ENCODE peak calls at places on chromosomes 1 and 21, in six cellular contexts. One of them, this sample, is unnamed.

GRCh38 chr21:46448108-46448507 is 10.6 kb upstream of the DIP2A start:
- DNase-seq in MM.1S: no peak
- DNase-seq in A549: no peak
- DNase-seq in uterus: no peak
- DNase-seq in tibial nerve: no peak
- DNase-seq in IMR-90: no peak
- DNase-seq in this sample: no peak

GRCh38 chr1:182397653-182398388 is 2.6 kb downstream of the TEDDM1 start:
- DNase-seq in MM.1S: no peak
- DNase-seq in A549: no peak
- DNase-seq in IMR-90: peak; percentile 33
- DNase-seq in tibial nerve: no peak
- DNase-seq in uterus: no peak
- DNase-seq in this sample: peak; percentile 47

GRCh38 chr1:202571719-202572339 is 138.4 kb downstream of the SYT2 start:
- DNase-seq in uterus: no peak
- DNase-seq in A549: peak; percentile 42
- DNase-seq in IMR-90: peak; percentile 59
- DNase-seq in tibial nerve: no peak
- DNase-seq in MM.1S: peak; percentile 70
- DNase-seq in this sample: no peak

GRCh38 chr1:82836246-82836645 is 1035.5 kb downstream of the ADGRL2 start:
- DNase-seq in uterus: no peak
- DNase-seq in IMR-90: no peak
- DNase-seq in A549: no peak
- DNase-seq in tibial nerve: no peak
- DNase-seq in MM.1S: no peak
- DNase-seq in this sample: no peak

GRCh38 chr21:24160528-24160927 is 1446.8 kb downstream of the MRPL39 start:
- DNase-seq in IMR-90: no peak
- DNase-seq in MM.1S: no peak
- DNase-seq in tibial nerve: no peak
- DNase-seq in uterus: no peak
- DNase-seq in A549: no peak
- DNase-seq in this sample: no peak

GRCh38 chr1:93222987-93223675 is 42.6 kb downstream of the CCDC18 start:
- DNase-seq in uterus: no peak
- DNase-seq in A549: no peak
- DNase-seq in IMR-90: no peak
- DNase-seq in tibial nerve: no peak
- DNase-seq in MM.1S: no peak
- DNase-seq in this sample: no peak

GRCh38 chr1:203177471-203178039 is 1.9 kb upstream of the MYBPH start:
- DNase-seq in uterus: no peak
- DNase-seq in tibial nerve: no peak
- DNase-seq in IMR-90: peak; percentile 44
- DNase-seq in A549: peak; percentile 29
- DNase-seq in MM.1S: no peak
- DNase-seq in this sample: no peak

GRCh38 chr1:64077281-64077940 is 126.0 kb upstream of the UBE2U start:
- DNase-seq in A549: no peak
- DNase-seq in IMR-90: no peak
- DNase-seq in MM.1S: no peak
- DNase-seq in tibial nerve: no peak
- DNase-seq in uterus: no peak
- DNase-seq in this sample: no peak

GRCh38 chr1:223135176-223135575 is 7.9 kb downstream of the TLR5 start:
- DNase-seq in uterus: peak; percentile 53
- DNase-seq in MM.1S: no peak
- DNase-seq in tibial nerve: no peak
- DNase-seq in A549: no peak
- DNase-seq in IMR-90: peak; percentile 69
- DNase-seq in this sample: peak; percentile 35

GRCh38 chr1:203665986-203666385 is 39.4 kb downstream of the ATP2B4 start:
- DNase-seq in A549: no peak
- DNase-seq in tibial nerve: no peak
- DNase-seq in uterus: no peak
- DNase-seq in MM.1S: no peak
- DNase-seq in IMR-90: peak; percentile 46
- DNase-seq in this sample: no peak

GRCh38 chr1:8427986-8428385 is 110.1 kb downstream of the SLC45A1 start:
- DNase-seq in uterus: no peak
- DNase-seq in tibial nerve: no peak
- DNase-seq in IMR-90: no peak
- DNase-seq in MM.1S: no peak
- DNase-seq in A549: no peak
- DNase-seq in this sample: no peak

GRCh38 chr1:201304126-201304525 is 20.8 kb downstream of the PKP1 start:
- DNase-seq in MM.1S: no peak
- DNase-seq in uterus: no peak
- DNase-seq in tibial nerve: no peak
- DNase-seq in IMR-90: no peak
- DNase-seq in A549: no peak
- DNase-seq in this sample: no peak
- H3K27ac ChIP-seq in MM.1S: no peak overlapping the region
- H3K27ac ChIP-seq in uterus: no peak overlapping the region
- H3K27ac ChIP-seq in tibial nerve: no peak overlapping the region
- H3K27ac ChIP-seq in IMR-90: no peak overlapping the region
- H3K27ac ChIP-seq in A549: no peak overlapping the region
- H3K27ac ChIP-seq in this sample: no peak overlapping the region

DNA sequence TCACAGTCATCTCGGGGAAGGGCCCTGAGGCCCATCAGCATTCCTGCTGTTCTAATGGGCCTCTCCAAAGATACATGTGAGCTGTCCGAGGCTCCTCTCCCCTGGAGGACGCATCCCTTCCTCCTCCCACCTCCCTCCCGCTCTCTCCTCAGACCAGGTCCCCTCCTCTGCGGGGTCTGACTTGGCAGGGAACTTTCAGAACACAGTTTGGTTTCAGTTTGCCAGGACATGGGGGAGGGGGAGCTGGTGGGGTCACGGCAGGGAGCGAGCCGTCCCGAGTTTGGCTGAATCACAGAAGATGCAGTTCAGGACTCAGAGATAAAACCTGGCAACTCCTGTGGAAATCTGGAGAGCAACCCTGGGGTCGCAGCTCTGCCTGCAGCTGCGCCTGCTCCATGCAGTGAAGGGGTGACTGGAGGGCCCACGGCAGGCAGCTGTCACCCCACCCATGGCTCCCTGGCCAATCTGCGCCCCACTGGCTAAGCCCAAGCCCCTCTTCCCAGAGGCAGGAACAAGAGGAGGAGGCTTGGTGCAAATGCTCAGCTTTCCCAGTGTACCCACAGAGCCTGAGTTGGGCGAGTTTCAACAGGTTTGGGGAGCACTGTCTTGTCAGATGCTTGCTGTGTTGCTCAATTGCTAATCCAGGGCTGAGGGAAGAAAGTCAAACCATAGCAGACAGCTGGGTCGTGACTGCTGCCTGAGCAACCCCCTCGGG is 5.7 kb downstream of the WNT4 start:
- DNase-seq in IMR-90: peak; percentile 16
- DNase-seq in A549: no peak
- DNase-seq in tibial nerve: no peak
- DNase-seq in MM.1S: no peak
- DNase-seq in uterus: peak; percentile 89
- DNase-seq in this sample: no peak
- H3K4me3 ChIP-seq in IMR-90: no peak overlapping the region
- H3K4me3 ChIP-seq in A549: no peak overlapping the region
- H3K4me3 ChIP-seq in tibial nerve: no peak overlapping the region
- H3K4me3 ChIP-seq in MM.1S: no peak overlapping the region
- H3K4me3 ChIP-seq in uterus: no peak overlapping the region
- H3K4me3 ChIP-seq in this sample: no peak overlapping the region

GRCh38 chr1:232531291-232531690 is 98.6 kb downstream of the SIPA1L2 start:
- DNase-seq in IMR-90: no peak
- DNase-seq in tibial nerve: no peak
- DNase-seq in MM.1S: no peak
- DNase-seq in A549: no peak
- DNase-seq in uterus: no peak
- DNase-seq in this sample: no peak

GRCh38 chr1:232533328-232533727 is 96.6 kb downstream of the SIPA1L2 start:
- DNase-seq in A549: no peak
- DNase-seq in tibial nerve: no peak
- DNase-seq in uterus: no peak
- DNase-seq in MM.1S: peak; percentile 93
- DNase-seq in IMR-90: no peak
- DNase-seq in this sample: no peak

GRCh38 chr1:232532901-232533300 is 97.0 kb downstream of the SIPA1L2 start:
- DNase-seq in uterus: no peak
- DNase-seq in MM.1S: no peak
- DNase-seq in tibial nerve: no peak
- DNase-seq in A549: no peak
- DNase-seq in IMR-90: no peak
- DNase-seq in this sample: no peak

GRCh38 chr1:232528472-232529089 is 101.4 kb downstream of the SIPA1L2 start:
- DNase-seq in uterus: no peak
- DNase-seq in IMR-90: no peak
- DNase-seq in tibial nerve: no peak
- DNase-seq in MM.1S: no peak
- DNase-seq in A549: no peak
- DNase-seq in this sample: no peak

GRCh38 chr1:232529747-232530146 is 100.2 kb downstream of the SIPA1L2 start:
- DNase-seq in MM.1S: no peak
- DNase-seq in IMR-90: peak; percentile 43
- DNase-seq in tibial nerve: no peak
- DNase-seq in uterus: no peak
- DNase-seq in A549: no peak
- DNase-seq in this sample: no peak
- TF ChIP-seq CTCF in MM.1S: no peak
- TF ChIP-seq CTCF in IMR-90: no peak
- TF ChIP-seq CTCF in tibial nerve: no peak
- TF ChIP-seq CTCF in uterus: no peak
- TF ChIP-seq CTCF in A549: no peak
- TF ChIP-seq CTCF in this sample: no peak

GRCh38 chr1:59014827-59015226 is 231.0 kb upstream of the JUN start:
- DNase-seq in A549: no peak
- DNase-seq in uterus: no peak
- DNase-seq in tibial nerve: no peak
- DNase-seq in IMR-90: no peak
- DNase-seq in MM.1S: no peak
- DNase-seq in this sample: no peak

GRCh38 chr1:59018446-59018845 is 234.6 kb upstream of the JUN start:
- DNase-seq in tibial nerve: no peak
- DNase-seq in A549: no peak
- DNase-seq in uterus: no peak
- DNase-seq in MM.1S: no peak
- DNase-seq in IMR-90: no peak
- DNase-seq in this sample: no peak

GRCh38 chr1:59017501-59018231 is 233.8 kb upstream of the JUN start:
- DNase-seq in MM.1S: no peak
- DNase-seq in tibial nerve: no peak
- DNase-seq in uterus: no peak
- DNase-seq in A549: no peak
- DNase-seq in IMR-90: peak; percentile 36
- DNase-seq in this sample: no peak

GRCh38 chr1:59015708-59016107 is 231.9 kb upstream of the JUN start:
- DNase-seq in uterus: peak; percentile 52
- DNase-seq in MM.1S: no peak
- DNase-seq in A549: peak; percentile 18
- DNase-seq in tibial nerve: no peak
- DNase-seq in IMR-90: peak; percentile 88
- DNase-seq in this sample: no peak

DNA sequence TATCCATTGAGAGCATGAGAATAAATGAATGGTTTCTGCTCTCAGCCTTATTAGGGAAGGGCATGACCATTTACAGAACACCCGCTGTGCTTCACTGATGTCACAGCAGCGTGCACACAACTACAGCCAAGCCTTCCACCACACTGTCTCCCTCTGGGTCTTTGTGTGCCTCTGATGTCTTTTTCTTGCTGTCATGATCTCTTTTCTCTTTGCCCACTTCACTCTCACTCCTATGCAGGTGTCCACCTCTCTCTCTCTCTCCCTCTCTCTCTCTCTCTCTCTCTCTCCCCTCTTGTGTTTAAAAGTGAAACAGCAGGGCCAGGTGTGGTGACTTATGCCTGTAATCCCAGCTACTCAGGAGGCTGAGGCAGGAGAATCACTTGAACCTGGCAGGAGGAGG is 232.5 kb upstream of the JUN start:
- DNase-seq in MM.1S: peak; percentile 78
- DNase-seq in uterus: no peak
- DNase-seq in A549: no peak
- DNase-seq in tibial nerve: no peak
- DNase-seq in IMR-90: no peak
- DNase-seq in this sample: no peak
- H3K27ac ChIP-seq in MM.1S: no peak overlapping the region
- H3K27ac ChIP-seq in uterus: peak overlapping the region; percentile 87
- H3K27ac ChIP-seq in A549: peak overlapping the region; percentile 62
- H3K27ac ChIP-seq in tibial nerve: no peak overlapping the region
- H3K27ac ChIP-seq in IMR-90: peak overlapping the region; percentile 53
- H3K27ac ChIP-seq in this sample: no peak overlapping the region

DNA sequence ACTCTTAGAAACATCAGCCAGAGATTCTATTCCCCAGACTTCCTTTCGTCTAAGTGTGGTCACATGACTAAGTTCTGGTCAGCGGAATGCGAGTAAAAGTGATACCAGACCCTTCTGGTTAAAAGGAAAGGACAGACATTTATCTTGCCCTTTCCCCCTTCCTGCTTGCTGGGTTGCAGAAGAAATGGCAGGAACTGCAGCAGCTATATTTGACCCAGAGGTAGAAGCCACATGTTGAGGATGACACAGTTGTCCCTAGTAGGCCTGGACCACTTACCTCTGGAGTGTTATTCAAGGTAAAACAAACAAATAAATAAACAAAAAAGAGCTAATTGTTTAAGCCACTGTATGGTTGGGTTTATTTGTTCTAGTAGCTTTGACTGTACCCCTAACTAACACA is 73.3 kb downstream of the TAS1R2 start:
- DNase-seq in tibial nerve: no peak
- DNase-seq in IMR-90: no peak
- DNase-seq in uterus: no peak
- DNase-seq in A549: no peak
- DNase-seq in MM.1S: no peak
- DNase-seq in this sample: no peak
- H3K4me3 ChIP-seq in tibial nerve: no peak overlapping the region
- H3K4me3 ChIP-seq in IMR-90: no peak overlapping the region
- H3K4me3 ChIP-seq in uterus: no peak overlapping the region
- H3K4me3 ChIP-seq in A549: no peak overlapping the region
- H3K4me3 ChIP-seq in MM.1S: no peak overlapping the region
- H3K4me3 ChIP-seq in this sample: no peak overlapping the region

GRCh38 chr1:18608534-18608933 is 22.1 kb upstream of the PAX7 start:
- DNase-seq in uterus: no peak
- DNase-seq in tibial nerve: no peak
- DNase-seq in IMR-90: no peak
- DNase-seq in A549: no peak
- DNase-seq in MM.1S: no peak
- DNase-seq in this sample: no peak
- TF ChIP-seq CTCF in uterus: no peak
- TF ChIP-seq CTCF in tibial nerve: no peak
- TF ChIP-seq CTCF in IMR-90: no peak
- TF ChIP-seq CTCF in A549: no peak
- TF ChIP-seq CTCF in MM.1S: peak; percentile 26
- TF ChIP-seq CTCF in this sample: no peak